ENCODE peak calls at places on chromosomes 5 and 9, in six cellular contexts. D, P, N, O, C and T are unnamed samples.

GRCh38 chr5:150411245-150411979 is 1.3 kb downstream of the CD74 start:
- DNase-seq in C (no peak), P (no peak), O (no peak), D (no peak), N (peak), T (no peak)

GRCh38 chr9:93223241-93224180 is 39.6 kb downstream of the WNK2 start:
- DNase-seq in D (peak), O (peak), N (no peak), C (peak), P (no peak), T (no peak)

GRCh38 chr9:19946446-19947109 is 157.7 kb upstream of the SLC24A2 start:
- DNase-seq in C (peak), N (no peak), P (no peak), D (no peak), O (no peak), T (no peak)

GRCh38 chr9:87885484-87886189 is 3.0 kb downstream of the SPATA31E1 start:
- DNase-seq in N (no peak), P (no peak), D (no peak), O (no peak), C (no peak), T (no peak)

GRCh38 chr5:35129921-35130485 is 82.3 kb upstream of the AGXT2 start:
- DNase-seq in C (no peak), O (no peak), D (no peak), N (peak), P (peak), T (no peak)

GRCh38 chr5:31157719-31158118 is 35.8 kb upstream of the CDH6 start:
- DNase-seq in D (no peak), N (no peak), C (no peak), P (no peak), O (no peak), T (no peak)

GRCh38 chr5:13944564-13945195 is at the start of gene DNAH5:
- DNase-seq in O (no peak), C (peak), D (no peak), P (no peak), N (no peak), T (no peak)

GRCh38 chr5:159620853-159621540 is 290.7 kb upstream of the IL12B start:
- DNase-seq in N (no peak), O (no peak), C (no peak), P (no peak), D (no peak), T (no peak)

GRCh38 chr9:21144620-21145019 is 3.0 kb upstream of the IFNW1 start:
- DNase-seq in O (no peak), D (no peak), P (no peak), N (no peak), C (no peak), T (no peak)

GRCh38 chr9:112790231-112790774 is 39.7 kb downstream of the SNX30 start:
- DNase-seq in D (no peak), P (no peak), O (no peak), N (no peak), C (no peak), T (no peak)